ENCODE peak calls at places on chromosomes 16 and 17, in four cellular contexts. X, Z, L and J are unnamed samples. For H3K4me1 and H3K9me3, the result is how much of the 10 kb centered on the place peaks cover.

GRCh38 chr17:55521193-55521592 is 9.9 kb upstream of the SMIM36 start:
- DNase-seq in X (no peak), Z (no peak), L (no peak), J (no peak)

GRCh38 chr16:31277659-31278260 is 18.0 kb downstream of the ITGAM start:
- DNase-seq in X (no peak), Z (no peak), L (no peak), J (no peak)

GRCh38 chr17:48311324-48311723 is 118.7 kb downstream of the SKAP1 start:
- DNase-seq in X (no peak), Z (no peak), L (no peak), J (no peak)

GRCh38 chr17:75683467-75684041 is 16.4 kb downstream of the SAP30BP start:
- DNase-seq in X (peak), Z (no peak), L (no peak), J (peak)

GRCh38 chr17:78131172-78132085 is 858 bp downstream of the TMC8 start:
- DNase-seq in X (no peak), Z (no peak), L (no peak), J (no peak)

GRCh38 chr17:29059281-29059680 is 16.3 kb downstream of the PIPOX start:
- DNase-seq in X (no peak), Z (no peak), L (no peak), J (peak)

GRCh38 chr17:7380321-7380720 is 568 bp upstream of the TNK1 start:
- DNase-seq in X (peak), Z (no peak), L (peak), J (peak)

GRCh38 chr17:73600103-73600871 is 44.0 kb downstream of the SDK2 start:
- DNase-seq in X (no peak), Z (no peak), L (no peak), J (no peak)

GRCh38 chr17:969767-970387 is 9.7 kb downstream of the NXN start:
- DNase-seq in X (no peak), Z (no peak), L (no peak), J (no peak)

GRCh38 chr17:40949406-40949805 is 12.0 kb upstream of the KRT23 start:
- DNase-seq in X (no peak), Z (no peak), L (no peak), J (no peak)

GRCh38 chr16:49442805-49443204 is 69.2 kb downstream of the C16orf78 start:
- DNase-seq in X (no peak), Z (no peak), L (no peak), J (no peak)

GRCh38 chr17:34299918-34300600 is 14.5 kb downstream of the CCL11 start:
- DNase-seq in X (no peak), Z (no peak), L (no peak), J (no peak)

GRCh38 chr16:70473446-70474319 is 19.3 kb downstream of the FCSK start:
- DNase-seq in X (no peak), Z (no peak), L (no peak), J (no peak)

GRCh38 chr17:29078183-29079045 is 35.5 kb downstream of the PIPOX start:
- DNase-seq in X (no peak), Z (no peak), L (no peak), J (peak)

GRCh38 chr16:620700-621525 is 9.9 kb upstream of the WFIKKN1 start:
- DNase-seq in X (no peak), Z (no peak), L (peak), J (no peak)

GRCh38 chr17:72458301-72458700 is 337.5 kb downstream of the SOX9 start:
- DNase-seq in X (no peak), Z (no peak), L (no peak), J (no peak)

GRCh38 chr17:79935845-79936470 is 96.7 kb upstream of the CBX4 start:
- DNase-seq in X (no peak), Z (no peak), L (no peak), J (no peak)

GRCh38 chr16:82641336-82641984 is 14.7 kb downstream of the CDH13 start:
- DNase-seq in X (no peak), Z (no peak), L (no peak), J (peak)

DNA sequence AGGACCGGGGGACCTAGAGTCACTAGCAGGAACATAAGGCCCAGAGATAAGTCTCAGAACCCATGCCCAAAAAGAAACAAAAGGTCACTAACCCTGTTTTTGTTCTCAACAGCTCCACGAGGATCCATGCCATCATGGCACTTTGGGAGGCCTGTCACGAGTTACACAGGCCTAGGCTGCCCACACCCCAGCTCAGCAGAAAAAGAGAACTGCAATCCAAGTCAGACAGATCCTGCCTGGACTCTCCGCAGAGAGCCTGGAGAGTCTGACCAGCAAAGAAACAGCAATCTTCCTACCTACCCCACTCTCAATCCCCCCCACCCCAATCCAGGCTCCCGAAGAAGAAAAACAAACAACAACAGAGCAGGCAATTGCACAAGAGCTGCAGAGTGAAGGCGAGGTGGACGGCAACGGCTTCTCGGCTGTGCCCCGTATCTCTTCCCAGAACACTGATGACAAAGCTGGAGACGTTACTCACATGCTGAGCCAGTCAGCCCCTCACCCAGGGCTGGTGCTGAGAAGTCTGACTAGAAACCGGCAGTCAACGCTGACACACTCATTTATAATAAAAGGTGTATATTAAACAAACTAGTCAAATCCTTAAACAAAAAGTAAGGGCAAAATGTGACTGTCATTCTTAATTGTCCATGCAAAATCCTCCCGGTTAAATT is 89.4 kb downstream of the SMG6 start:
- DNase-seq in X (no peak), Z (no peak), L (no peak), J (no peak)
- H3K4me1 ChIP-seq in X (under half), Z (under half), L (under half), J (under half)

GRCh38 chr16:89169778-89170177 is 1.8 kb upstream of the CDH15 start:
- DNase-seq in X (no peak), Z (no peak), L (no peak), J (no peak)

GRCh38 chr16:89166696-89167424 is 4.7 kb upstream of the CDH15 start:
- DNase-seq in X (no peak), Z (no peak), L (no peak), J (no peak)

GRCh38 chr16:89164847-89165684 is 6.5 kb upstream of the CDH15 start:
- DNase-seq in X (no peak), Z (no peak), L (no peak), J (no peak)

GRCh38 chr16:89168381-89169189 is 3.0 kb upstream of the CDH15 start:
- DNase-seq in X (no peak), Z (no peak), L (no peak), J (no peak)

GRCh38 chr16:89167425-89167941 is 4.1 kb upstream of the CDH15 start:
- DNase-seq in X (peak), Z (no peak), L (peak), J (peak)
- TF ChIP-seq CTCF in X (peak), Z (peak), L (peak), J (peak)

GRCh38 chr16:87150359-87151280 is 166.6 kb downstream of the C16orf95 start:
- DNase-seq in X (no peak), Z (no peak), L (no peak), J (no peak)

GRCh38 chr16:87149051-87149450 is 168.1 kb downstream of the C16orf95 start:
- DNase-seq in X (no peak), Z (no peak), L (no peak), J (peak)

GRCh38 chr16:87152221-87152755 is 164.9 kb downstream of the C16orf95 start:
- DNase-seq in X (no peak), Z (no peak), L (no peak), J (no peak)

GRCh38 chr16:87156195-87156594 is 161.0 kb downstream of the C16orf95 start:
- DNase-seq in X (no peak), Z (no peak), L (no peak), J (no peak)

GRCh38 chr16:87153326-87153725 is 163.9 kb downstream of the C16orf95 start:
- DNase-seq in X (no peak), Z (no peak), L (no peak), J (no peak)
- H3K9me3 ChIP-seq in X (under half), Z (under half), L (under half), J (under half)

DNA sequence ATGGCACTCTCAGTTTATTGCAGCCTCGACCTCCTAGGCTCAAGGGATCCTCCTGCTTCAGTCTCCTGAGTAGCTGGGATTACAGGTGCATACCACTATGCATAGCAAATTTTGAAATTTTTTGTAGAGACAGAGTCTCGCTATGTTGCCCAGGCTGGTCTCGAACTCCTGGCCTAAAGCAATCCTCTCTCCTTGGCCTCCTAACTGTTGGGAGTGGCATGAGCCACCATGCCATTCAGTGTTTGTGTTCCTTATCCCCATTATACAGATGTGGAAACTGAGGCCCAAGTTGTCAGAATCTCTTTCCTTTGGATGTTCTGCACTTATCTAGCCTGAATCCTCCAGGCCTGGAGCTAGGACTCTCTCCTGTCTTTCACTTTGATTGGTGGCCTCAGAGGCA is 40.8 kb upstream of the NKD1 start:
- DNase-seq in X (no peak), Z (no peak), L (no peak), J (no peak)
- H3K4me1 ChIP-seq in X (under half), Z (under half), L (under half), J (under half)

GRCh38 chr17:67200727-67201301 is 44.2 kb downstream of the HELZ start:
- DNase-seq in X (no peak), Z (no peak), L (no peak), J (peak)
- TF ChIP-seq CTCF in X (no peak), Z (no peak), L (peak), J (peak)

DNA sequence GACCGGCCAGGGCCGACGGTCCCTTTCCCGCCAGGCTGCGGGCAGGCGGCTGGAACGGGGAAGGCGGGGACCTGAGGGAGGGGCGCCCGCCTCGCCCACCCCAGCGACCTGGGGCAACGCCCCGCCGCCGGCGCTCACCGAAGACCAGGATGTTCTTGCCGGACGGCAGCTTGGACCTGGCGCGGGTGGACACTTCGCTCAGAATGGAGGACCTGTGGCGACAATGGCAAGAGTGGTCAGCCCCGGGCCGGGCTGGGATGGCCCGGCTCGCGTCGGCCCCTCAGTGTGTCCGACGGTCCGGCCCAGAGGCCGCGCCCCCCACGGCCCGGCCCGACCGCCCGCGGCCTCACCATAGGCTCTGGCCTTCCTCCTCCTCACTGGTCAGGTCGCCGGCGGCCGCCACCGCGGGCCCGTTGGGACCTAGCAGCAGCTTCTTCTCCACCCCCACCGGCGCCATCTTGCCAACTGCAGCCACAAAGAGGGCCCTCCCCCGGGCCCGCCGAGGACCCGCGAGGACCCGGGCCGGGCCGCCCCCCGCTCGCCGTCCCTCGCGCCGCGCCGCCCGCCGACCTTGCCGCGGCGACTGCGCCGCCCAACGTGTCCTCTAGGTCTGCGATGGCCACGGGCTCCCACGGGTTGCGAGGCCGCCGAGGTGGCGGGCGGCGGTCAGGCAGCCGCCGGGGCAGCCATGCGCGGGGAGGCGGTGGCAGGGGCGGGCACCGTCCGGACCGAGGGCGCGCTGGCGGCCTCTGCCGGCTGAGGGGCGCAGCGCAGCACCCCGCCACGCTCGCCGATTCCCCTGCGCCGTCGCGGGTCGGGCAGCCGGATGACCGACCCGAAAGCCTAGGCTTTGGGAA is at the start of gene DYNC1LI2:
- DNase-seq in X (peak), Z (no peak), L (peak), J (peak)
- H3K9me3 ChIP-seq in X (under half), Z (under half), L (under half), J (under half)